ENCODE peak calls at places on chromosomes 2 and 18, in five cellular contexts. N, B, C, F and D are unnamed samples.

GRCh38 chr2:70715161-70715985 is 52.6 kb downstream of the ADD2 start:
- DNase-seq in N (no peak), B (no peak), C (no peak), F (no peak), D (no peak)

GRCh38 chr2:197571622-197572271 is 55.9 kb downstream of the MOB4 start:
- DNase-seq in N (peak; percentile 56), B (no peak), C (peak; percentile 70), F (no peak), D (no peak)

GRCh38 chr2:159856760-159857159 is 58.8 kb upstream of the CD302 start:
- DNase-seq in N (no peak), B (no peak), C (no peak), F (no peak), D (no peak)

GRCh38 chr18:48992791-48993555 is 42.2 kb upstream of the SMAD7 start:
- DNase-seq in N (no peak), B (peak; percentile 71), C (no peak), F (peak; percentile 24), D (no peak)

GRCh38 chr2:217160978-217161973 is 301.4 kb upstream of the TNP1 start:
- DNase-seq in N (no peak), B (no peak), C (no peak), F (no peak), D (no peak)

GRCh38 chr2:64807417-64807816 is 153.7 kb upstream of the SERTAD2 start:
- DNase-seq in N (peak; percentile 100), B (peak; percentile 14), C (peak; percentile 84), F (peak; percentile 19), D (no peak)

GRCh38 chr2:142290931-142291330 is 160.1 kb upstream of the LRP1B start:
- DNase-seq in N (no peak), B (no peak), C (no peak), F (no peak), D (no peak)

GRCh38 chr2:241095594-241096290 is 6.3 kb downstream of the MTERF4 start:
- DNase-seq in N (no peak), B (no peak), C (no peak), F (no peak), D (no peak)

GRCh38 chr2:11656671-11657101 is 13.3 kb downstream of the NTSR2 start:
- DNase-seq in N (no peak), B (no peak), C (no peak), F (peak; percentile 36), D (no peak)

GRCh38 chr18:61669320-61669719 is 223.5 kb downstream of the RNF152 start:
- DNase-seq in N (peak; percentile 89), B (no peak), C (no peak), F (no peak), D (no peak)

GRCh38 chr2:136582631-136583205 is 182.6 kb upstream of the THSD7B start:
- DNase-seq in N (no peak), B (peak; percentile 20), C (peak; percentile 8), F (peak; percentile 23), D (no peak)

GRCh38 chr2:43399515-43400245 is 173.3 kb upstream of the ZFP36L2 start:
- DNase-seq in N (peak; percentile 87), B (peak; percentile 45), C (no peak), F (no peak), D (no peak)

GRCh38 chr2:43405829-43406228 is 179.4 kb upstream of the ZFP36L2 start:
- DNase-seq in N (no peak), B (no peak), C (no peak), F (no peak), D (no peak)

GRCh38 chr2:43400508-43400907 is 174.1 kb upstream of the ZFP36L2 start:
- DNase-seq in N (peak; percentile 22), B (no peak), C (peak; percentile 16), F (no peak), D (no peak)

GRCh38 chr2:43402002-43402401 is 175.6 kb upstream of the ZFP36L2 start:
- DNase-seq in N (no peak), B (no peak), C (no peak), F (no peak), D (no peak)

DNA sequence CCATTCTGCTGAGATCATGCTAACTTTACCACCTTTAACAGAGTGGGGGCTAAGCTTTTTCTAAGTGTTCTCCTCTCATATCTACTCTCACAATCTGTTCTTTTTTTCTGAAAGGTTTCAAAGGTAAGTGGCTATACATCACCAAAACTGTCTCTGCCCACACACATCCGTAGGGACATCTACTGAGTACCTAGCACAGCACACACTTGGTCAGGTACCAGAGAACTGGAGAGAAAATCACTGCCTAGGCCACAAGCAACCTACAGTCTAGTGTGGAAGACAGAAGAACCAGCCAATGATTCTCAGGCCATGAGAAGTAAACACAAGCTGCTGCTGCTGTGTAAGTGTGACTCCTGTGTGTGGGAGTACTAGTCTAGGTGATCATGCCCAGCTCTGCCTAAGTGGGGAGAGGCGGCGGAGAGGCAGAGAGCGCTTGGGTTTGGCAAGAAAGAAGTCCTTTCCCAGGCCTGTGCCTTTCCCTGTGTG is 176.1 kb upstream of the ZFP36L2 start:
- DNase-seq in N (peak; percentile 41), B (no peak), C (no peak), F (no peak), D (no peak)
- H3K4me1 ChIP-seq in N (peaks cover 15% of the 10 kb centered on the region), B (peaks cover 9% of the 10 kb centered on the region), C (peaks cover 11% of the 10 kb centered on the region), F (no peaks in the 10 kb centered on the region), D (peaks cover 29% of the 10 kb centered on the region)

GRCh38 chr2:40937284-40937683 is 485.4 kb upstream of the SLC8A1 start:
- DNase-seq in N (no peak), B (no peak), C (no peak), F (no peak), D (no peak)

DNA sequence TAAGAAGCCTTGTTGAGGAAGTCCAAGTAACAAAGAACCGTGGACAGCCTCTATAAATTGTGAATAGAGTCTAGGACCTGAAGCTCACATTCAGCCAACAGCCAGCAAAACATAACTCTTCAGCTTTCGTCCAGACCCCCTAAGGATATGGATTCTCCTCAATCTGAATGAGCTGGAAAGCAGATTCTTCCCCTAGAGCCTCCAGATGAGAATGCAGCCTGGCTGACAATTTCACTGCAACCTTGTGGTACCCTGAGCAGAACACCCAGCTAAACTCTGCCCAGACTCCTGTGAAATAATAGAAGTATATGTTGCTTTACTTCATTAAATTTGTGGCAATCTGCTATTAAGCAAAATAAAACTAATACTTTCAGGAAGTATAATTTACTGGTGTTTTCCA is 483.5 kb upstream of the SLC8A1 start:
- DNase-seq in N (no peak), B (no peak), C (no peak), F (no peak), D (no peak)
- TF ChIP-seq CTCF in N (no peak), B (no peak), C (no peak), F (no peak), D (no peak)

GRCh38 chr2:101238930-101239759 is 13.5 kb upstream of the CNOT11 start:
- DNase-seq in N (no peak), B (no peak), C (peak; percentile 90), F (no peak), D (no peak)
- TF ChIP-seq POLR2A in N (no peak), B (no peak), C (no peak), F (no peak), D (no peak)

GRCh38 chr2:47056374-47056773 is 98.7 kb downstream of the STPG4 start:
- DNase-seq in N (peak; percentile 78), B (no peak), C (no peak), F (no peak), D (no peak)
- H3K4me1 ChIP-seq in N (peaks cover 33% of the 10 kb centered on the region), B (peaks cover 21% of the 10 kb centered on the region), C (peaks cover 7% of the 10 kb centered on the region), F (peaks cover under 1% of the 10 kb centered on the region), D (peaks cover 77% of the 10 kb centered on the region)

GRCh38 chr2:209425082-209426071 is 1.5 kb downstream of the MAP2 start:
- DNase-seq in N (peak; percentile 41), B (peak; percentile 16), C (peak; percentile 52), F (no peak), D (no peak)
- TF ChIP-seq CTCF in N (peak; percentile 65), B (peak; percentile 60), C (peak; percentile 73), F (no peak), D (peak; percentile 3)

DNA sequence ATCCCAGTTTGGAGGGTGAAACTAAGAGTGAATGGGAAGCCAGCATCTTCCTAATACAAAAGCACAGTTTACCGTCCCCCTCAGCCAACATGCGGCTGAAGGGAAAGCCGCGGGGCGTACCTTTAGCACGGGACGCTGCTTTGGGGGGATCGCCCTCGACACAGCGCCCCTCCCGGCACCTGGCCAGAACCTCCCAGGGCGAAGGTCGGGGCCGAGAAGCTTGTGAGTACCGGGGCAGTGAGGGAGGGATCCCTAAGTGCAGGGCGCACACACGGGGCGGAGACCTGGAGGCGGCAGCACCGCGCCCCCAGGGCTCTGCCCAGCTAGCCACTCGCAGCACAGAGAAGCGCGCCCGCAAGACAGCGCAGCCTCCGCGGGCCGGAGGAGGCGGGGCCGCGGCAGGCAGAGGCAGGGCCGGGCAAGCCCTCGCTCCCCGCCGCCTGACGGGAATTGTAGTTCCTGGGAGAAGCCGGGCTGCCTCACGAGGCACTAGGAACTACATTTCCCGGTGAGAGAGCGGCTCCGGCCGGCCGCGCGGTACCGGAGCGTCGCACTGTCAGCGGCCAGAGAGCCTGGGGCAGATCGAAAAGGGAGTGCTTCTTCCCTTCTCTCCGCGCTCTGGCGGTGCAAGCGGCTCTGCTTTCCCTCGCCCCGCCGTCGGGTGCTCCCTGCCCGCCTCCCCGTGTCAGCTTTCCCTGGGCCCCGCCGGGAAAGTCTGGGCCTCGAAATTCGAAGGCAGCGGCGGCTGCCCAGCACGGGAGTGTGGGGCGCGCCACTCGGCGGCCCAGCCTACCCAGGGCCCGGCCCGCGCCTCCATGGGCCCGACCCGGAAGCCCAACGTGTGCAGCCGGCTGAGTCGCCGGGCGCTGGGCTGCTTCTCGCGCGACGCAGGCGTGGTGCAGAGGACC is at the start of the genes DCAF17 and METTL8:
- DNase-seq in N (peak; percentile 94), B (peak; percentile 97), C (peak; percentile 97), F (peak; percentile 96), D (peak; percentile 94)
- TF ChIP-seq POLR2A in N (peak; percentile 55), B (peak; percentile 78), C (peak; percentile 62), F (peak; percentile 96), D (peak; percentile 77)

GRCh38 chr2:174589334-174589733 is 8.3 kb downstream of the WIPF1 start:
- DNase-seq in N (no peak), B (no peak), C (no peak), F (no peak), D (no peak)
- H3K4me1 ChIP-seq in N (peaks cover 33% of the 10 kb centered on the region), B (no peaks in the 10 kb centered on the region), C (peaks cover 16% of the 10 kb centered on the region), F (peaks cover 9% of the 10 kb centered on the region), D (peaks cover 5% of the 10 kb centered on the region)

DNA sequence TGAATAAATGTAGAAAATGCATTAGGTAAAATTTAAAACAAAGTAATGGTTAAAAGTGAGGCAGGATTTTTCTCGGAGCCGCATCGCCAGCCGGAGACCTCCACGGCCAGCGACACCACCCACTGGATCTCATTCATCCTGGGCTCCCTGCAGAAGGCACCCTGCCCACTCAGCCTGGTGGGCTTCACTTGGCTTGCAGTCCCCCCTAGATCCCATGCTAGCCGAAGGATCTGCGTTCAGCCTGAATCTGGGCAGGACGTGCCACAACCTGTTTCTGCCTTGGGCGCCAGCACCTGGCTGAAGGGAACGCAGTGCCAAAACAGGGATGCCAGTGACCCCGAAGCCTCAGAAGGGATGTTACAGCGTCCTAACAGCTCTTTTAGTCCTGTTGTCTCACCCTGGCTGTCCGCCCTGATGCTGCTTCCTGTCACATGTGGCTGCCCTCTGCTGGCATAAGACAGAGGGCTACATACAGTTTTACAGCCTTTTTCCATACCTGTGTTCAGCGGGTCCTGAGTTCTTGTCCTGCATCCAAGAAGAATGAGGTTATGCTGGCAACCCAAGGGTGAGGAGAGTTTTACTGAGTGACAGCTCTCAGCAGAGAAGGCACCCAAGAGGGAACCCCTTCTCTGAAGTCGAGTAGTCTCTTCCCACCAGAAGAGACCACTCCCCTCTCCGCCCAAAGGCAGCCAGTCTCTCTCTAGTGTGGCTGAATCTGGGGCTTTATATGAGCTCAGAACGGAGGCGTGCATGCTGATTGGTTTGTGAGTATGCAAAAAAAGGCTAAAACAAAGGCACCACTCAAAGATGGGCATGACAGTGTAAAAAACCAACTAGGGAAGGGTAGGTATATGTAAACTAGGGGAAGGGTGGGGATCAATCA is 173.1 kb upstream of the GYPC start:
- DNase-seq in N (no peak), B (peak; percentile 3), C (peak; percentile 31), F (peak; percentile 32), D (no peak)
- TF ChIP-seq CTCF in N (no peak), B (no peak), C (no peak), F (peak; percentile 64), D (no peak)